ENCODE peak calls at places on chromosomes 13 and 19, in six cellular contexts. Y is WTC11; I is Kasumi-1; U is glutamatergic neuron; T is activated CD4-positive, alpha-beta T cell treated with anti-CD3 and anti-CD28 coated beads for 1 hour; A is occipital lobe. O is an unnamed sample.

GRCh38 chr19:49132974-49133609 is 13.7 kb downstream of the PPFIA3 start:
- DNase-seq in Y (peak), I (no peak), U (no peak), A (no peak), T (no peak), O (no peak)

GRCh38 chr19:30662211-30662861 is 290.2 kb downstream of the ZNF536 start:
- DNase-seq in Y (no peak), A (no peak), U (no peak), T (no peak), I (no peak), O (no peak)

GRCh38 chr13:46968450-46968849 is 71.6 kb upstream of the HTR2A start:
- DNase-seq in Y (no peak), A (no peak), U (no peak), T (no peak), I (no peak), O (no peak)

GRCh38 chr19:58566989-58567388 is 6.1 kb downstream of the MZF1 start:
- DNase-seq in Y (no peak), U (no peak), I (no peak), T (no peak), A (no peak), O (no peak)

GRCh38 chr19:56660381-56661105 is 11.0 kb downstream of the ZNF835 start:
- DNase-seq in I (no peak), T (no peak), Y (no peak), U (no peak), A (peak), O (no peak)

GRCh38 chr19:21468791-21469190 is 36.6 kb upstream of the ZNF429 start:
- DNase-seq in U (no peak), T (no peak), I (no peak), Y (peak), A (no peak), O (no peak)

GRCh38 chr19:54203151-54203611 is 2.5 kb downstream of the RPS9 start:
- DNase-seq in T (no peak), Y (no peak), U (no peak), A (no peak), I (no peak), O (no peak)

GRCh38 chr19:38035515-38036495 is 128.8 kb downstream of the SIPA1L3 start:
- DNase-seq in A (no peak), U (no peak), I (no peak), T (no peak), Y (no peak), O (no peak)

GRCh38 chr13:41130356-41130755 is 2.2 kb downstream of the KBTBD6 start:
- DNase-seq in Y (no peak), I (peak), U (no peak), A (no peak), T (no peak), O (no peak)

GRCh38 chr19:30391554-30392551 is 19.7 kb downstream of the ZNF536 start:
- DNase-seq in Y (peak), A (no peak), T (no peak), U (no peak), I (no peak), O (no peak)

GRCh38 chr13:40403509-40404241 is 262.8 kb downstream of the FOXO1 start:
- DNase-seq in A (no peak), Y (no peak), U (no peak), T (no peak), I (no peak), O (no peak)

GRCh38 chr13:110518150-110518525 is 43.4 kb downstream of the RAB20 start:
- DNase-seq in T (no peak), A (no peak), Y (no peak), U (no peak), I (no peak), O (no peak)

GRCh38 chr19:2290441-2291184 is 8.6 kb upstream of the PEAK3 start:
- DNase-seq in U (no peak), Y (peak), I (no peak), T (no peak), A (no peak), O (no peak)

GRCh38 chr13:53501387-53501786 is 472.8 kb downstream of the OLFM4 start:
- DNase-seq in U (no peak), A (no peak), T (no peak), Y (no peak), I (no peak), O (no peak)

GRCh38 chr19:50624949-50625600 is 14.6 kb downstream of the SYT3 start:
- DNase-seq in I (no peak), Y (no peak), U (no peak), T (no peak), A (no peak), O (no peak)

GRCh38 chr13:100381595-100382224 is 206.9 kb downstream of the GGACT start:
- DNase-seq in I (no peak), T (no peak), A (no peak), Y (no peak), U (no peak), O (no peak)

GRCh38 chr19:4338441-4339350 is at the start of gene STAP2:
- DNase-seq in T (no peak), Y (peak), U (no peak), I (no peak), A (no peak), O (peak)

GRCh38 chr13:94548382-94549240 is 47.3 kb downstream of the TGDS start:
- DNase-seq in U (peak), T (peak), A (peak), I (peak), Y (peak), O (no peak)

O was measured in foreskin keratinocyte.